ENCODE peak calls at places on chromosomes 1 and 21, in eight cellular contexts. F is mesendoderm; H is ACHN; D is activated CD4-positive, alpha-beta T cell treated with anti-CD3 and anti-CD28 coated beads for 48 hours; V is stimulated activated CD8-positive, alpha-beta memory T cell treated with anti-CD3 and anti-CD28 coated beads, Interleukin-4, amount 100 ng/mL, for 48 hours; C is HAP-1; A is astrocyte; Z is CD4-positive, alpha-beta T cell. G is an unnamed sample.

GRCh38 chr1:70156529-70157120 is 48.8 kb downstream of the LRRC40 start:
- DNase-seq in F (no peak), H (peak; percentile 7), D (no peak), V (no peak), C (no peak), A (no peak), Z (no peak), G (no peak)

GRCh38 chr1:116553386-116554115 is 17.3 kb downstream of the CD58 start:
- DNase-seq in F (no peak), H (no peak), D (no peak), V (no peak), C (no peak), A (no peak), Z (no peak), G (peak; percentile 25)

GRCh38 chr1:236515443-236515958 is 8.3 kb upstream of the LGALS8 start:
- DNase-seq in F (no peak), H (no peak), D (no peak), V (no peak), C (no peak), A (no peak), Z (no peak), G (no peak)

GRCh38 chr1:55476445-55477015 is 261.4 kb upstream of the USP24 start:
- DNase-seq in F (no peak), H (no peak), D (no peak), V (no peak), C (no peak), A (no peak), Z (no peak), G (no peak)

GRCh38 chr1:25519624-25520023 is 23.8 kb upstream of the LDLRAP1 start:
- DNase-seq in F (no peak), H (peak; percentile 23), D (no peak), V (no peak), C (peak; percentile 2), A (peak; percentile 79), Z (no peak), G (no peak)

GRCh38 chr1:3599286-3599811 is 12.0 kb downstream of the MEGF6 start:
- DNase-seq in F (no peak), H (no peak), D (no peak), V (no peak), C (no peak), A (no peak), Z (no peak), G (no peak)

GRCh38 chr1:96080925-96081324 is 640.7 kb upstream of the PTBP2 start:
- DNase-seq in F (peak; percentile 55), H (no peak), D (no peak), V (no peak), C (no peak), A (no peak), Z (no peak), G (peak; percentile 33)

GRCh38 chr1:24351918-24352637 is 32.9 kb downstream of the GRHL3 start:
- DNase-seq in F (no peak), H (no peak), D (peak; percentile 85), V (peak; percentile 70), C (no peak), A (peak; percentile 17), Z (peak; percentile 26), G (no peak)

GRCh38 chr1:168317309-168317708 is 36.6 kb downstream of the TBX19 start:
- DNase-seq in F (no peak), H (no peak), D (no peak), V (no peak), C (no peak), A (no peak), Z (no peak), G (no peak)

GRCh38 chr1:78840447-78841251 is 165.9 kb downstream of the ADGRL4 start:
- DNase-seq in F (peak; percentile 27), H (no peak), D (no peak), V (no peak), C (no peak), A (peak; percentile 88), Z (no peak), G (peak; percentile 14)

GRCh38 chr1:230299148-230300006 is 126.8 kb downstream of the PGBD5 start:
- DNase-seq in F (no peak), H (no peak), D (no peak), V (no peak), C (peak; percentile 3), A (no peak), Z (no peak), G (no peak)

GRCh38 chr1:68293122-68293521 is 60.8 kb upstream of the WLS start:
- DNase-seq in F (peak; percentile 81), H (no peak), D (no peak), V (no peak), C (peak; percentile 23), A (no peak), Z (no peak), G (peak; percentile 35)

GRCh38 chr21:46457801-46458314 is 833 bp upstream of the DIP2A start:
- DNase-seq in F (peak; percentile 66), H (peak; percentile 41), D (peak; percentile 58), V (no peak), C (peak; percentile 45), A (peak; percentile 43), Z (no peak), G (peak; percentile 55)